ENCODE peak calls at places on chromosomes 3 and 15, in nine cellular contexts. Z, Q, S, D, N, L, R, F and W are unnamed samples.
A peak's percentile ranks its signal among the peaks of the same experiment; 100 is the strongest.

GRCh38 chr3:40847571-40847992 is 322.8 kb downstream of the ZNF621 start:
- DNase-seq in R (peak; percentile 91), Q (no peak), N (peak; percentile 56), S (no peak), D (no peak), F (no peak), Z (no peak), L (no peak), W (no peak)

GRCh38 chr15:70792171-70792573 is 28.8 kb upstream of the UACA start:
- DNase-seq in Q (no peak), N (no peak), S (no peak), F (no peak), L (no peak), D (no peak), R (no peak), Z (peak; percentile 73), W (no peak)

GRCh38 chr3:148330486-148330885 is 367.2 kb upstream of the AGTR1 start:
- DNase-seq in S (no peak), D (no peak), N (no peak), L (no peak), Z (no peak), F (no peak), Q (no peak), R (no peak), W (no peak)

GRCh38 chr15:89206908-89207331 is 14.5 kb downstream of the RLBP1 start:
- DNase-seq in Z (peak; percentile 87), S (peak; percentile 79), N (peak; percentile 76), D (peak; percentile 80), F (peak; percentile 95), Q (peak; percentile 77), R (peak; percentile 96), L (peak; percentile 38), W (peak; percentile 76)

GRCh38 chr3:49180116-49180515 is 8.7 kb downstream of the KLHDC8B start:
- DNase-seq in D (no peak), N (no peak), R (no peak), Z (no peak), Q (no peak), F (no peak), L (no peak), S (no peak), W (no peak)

GRCh38 chr3:73637042-73637441 is 12.3 kb upstream of the PDZRN3 start:
- DNase-seq in F (no peak), L (no peak), R (no peak), D (no peak), N (no peak), Q (no peak), S (no peak), Z (peak; percentile 28), W (no peak)

GRCh38 chr3:13540332-13540995 is 8.5 kb upstream of the FBLN2 start:
- DNase-seq in Q (no peak), R (no peak), L (no peak), N (no peak), S (no peak), Z (no peak), F (no peak), D (no peak), W (no peak)

GRCh38 chr15:78638658-78639314 is 2.2 kb downstream of the CHRNB4 start:
- DNase-seq in Z (peak; percentile 75), N (peak; percentile 77), R (peak; percentile 96), F (no peak), S (no peak), Q (peak; percentile 54), L (no peak), D (peak; percentile 53), W (no peak)

GRCh38 chr3:42489116-42489936 is 13.1 kb upstream of the VIPR1 start:
- DNase-seq in F (no peak), D (no peak), R (peak; percentile 40), S (no peak), L (no peak), Z (no peak), N (no peak), Q (no peak), W (no peak)

GRCh38 chr3:111739241-111739952 is 119.7 kb upstream of the PHLDB2 start:
- DNase-seq in Q (peak; percentile 67), F (no peak), D (no peak), S (no peak), L (no peak), N (no peak), R (no peak), Z (peak; percentile 66), W (no peak)

GRCh38 chr3:46124216-46125143 is 83.6 kb downstream of the CCR1 start:
- DNase-seq in L (no peak), Z (peak; percentile 28), S (no peak), F (no peak), D (no peak), Q (no peak), N (no peak), R (no peak), W (no peak)

GRCh38 chr15:97875513-97876285 is 84.8 kb upstream of the ARRDC4 start:
- DNase-seq in L (no peak), S (no peak), D (peak; percentile 28), Z (no peak), F (peak; percentile 85), Q (peak; percentile 61), R (peak; percentile 76), N (no peak), W (no peak)

GRCh38 chr3:188937389-188937788 is 234.4 kb upstream of the TPRG1 start:
- DNase-seq in R (no peak), S (no peak), Q (no peak), F (no peak), N (no peak), D (no peak), Z (no peak), L (no peak), W (no peak)

GRCh38 chr3:60752800-60753199 is 498.5 kb downstream of the FHIT start:
- DNase-seq in N (no peak), D (no peak), F (no peak), Q (no peak), S (no peak), L (no peak), R (no peak), Z (peak; percentile 28), W (no peak)

GRCh38 chr3:141386611-141387110 is 18.4 kb downstream of the ZBTB38 start:
- DNase-seq in S (no peak), N (no peak), Z (peak; percentile 76), F (no peak), Q (no peak), L (no peak), R (no peak), D (no peak), W (no peak)

DNA sequence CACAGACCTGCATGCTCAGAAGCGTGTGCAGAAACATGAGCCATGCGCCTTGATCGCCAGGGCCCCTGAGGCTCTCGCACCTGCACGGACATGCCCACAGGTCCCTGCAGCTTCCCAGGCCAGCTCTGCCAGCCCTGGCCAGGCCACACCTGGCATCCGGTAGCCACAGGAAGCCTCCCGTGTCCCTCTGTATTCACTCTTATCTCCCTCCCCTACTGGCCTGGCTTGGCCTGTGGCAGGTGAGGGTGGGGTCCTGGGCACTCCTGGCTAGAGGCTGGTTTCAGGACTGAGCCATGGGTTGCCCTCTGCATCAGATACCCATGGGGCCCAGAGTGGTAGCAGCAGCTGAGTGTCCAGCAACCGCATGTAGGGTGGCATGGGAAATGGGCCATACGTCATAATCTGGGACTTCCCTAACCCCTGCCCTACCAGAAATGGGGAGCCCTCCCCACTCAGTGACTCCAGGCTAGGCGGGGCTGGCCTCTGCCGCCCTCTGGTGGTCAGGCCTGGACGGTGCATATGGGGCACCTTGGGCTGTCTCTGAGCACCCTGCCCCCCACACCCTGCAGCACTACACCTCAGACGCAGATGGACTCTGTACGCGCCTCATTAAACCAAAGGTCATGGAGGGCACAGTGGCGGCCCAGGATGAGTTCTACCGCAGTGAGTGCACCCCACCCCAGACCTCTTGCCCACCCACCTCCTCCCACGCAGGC is 12.6 kb upstream of the LMAN1L start:
- DNase-seq in R (peak; percentile 93), L (peak; percentile 84), N (no peak), F (peak; percentile 96), S (peak; percentile 86), D (peak; percentile 91), Q (peak; percentile 69), Z (peak; percentile 71), W (peak; percentile 87)
- H3K4me1 ChIP-seq in R (no peaks in the 10 kb centered on the region), L (peaks cover 51% of the 10 kb centered on the region), N (no peaks in the 10 kb centered on the region), F (peaks cover 51% of the 10 kb centered on the region), S (no peaks in the 10 kb centered on the region), D (peaks cover 26% of the 10 kb centered on the region), Q (peaks cover 18% of the 10 kb centered on the region), Z (peaks cover 12% of the 10 kb centered on the region), W (peaks cover 57% of the 10 kb centered on the region)

GRCh38 chr15:39132071-39132470 is 448.8 kb upstream of the THBS1 start:
- DNase-seq in S (no peak), F (no peak), Z (no peak), D (no peak), L (no peak), R (no peak), N (no peak), Q (no peak), W (no peak)
- H3K4me1 ChIP-seq in S (peaks cover 4% of the 10 kb centered on the region), F (peaks cover 7% of the 10 kb centered on the region), Z (peaks cover 83% of the 10 kb centered on the region), D (peaks cover 19% of the 10 kb centered on the region), L (no peaks in the 10 kb centered on the region), R (no peaks in the 10 kb centered on the region), N (peaks cover 10% of the 10 kb centered on the region), Q (peaks cover 26% of the 10 kb centered on the region), W (no peaks in the 10 kb centered on the region)

GRCh38 chr15:29097971-29098370 is 171.7 kb downstream of the NSMCE3 start:
- DNase-seq in S (peak; percentile 1), N (no peak), F (no peak), Q (no peak), L (no peak), D (no peak), Z (no peak), R (no peak), W (no peak)

GRCh38 chr15:29095746-29096145 is 173.9 kb downstream of the NSMCE3 start:
- DNase-seq in Z (no peak), F (no peak), S (peak; percentile 22), Q (no peak), D (no peak), N (no peak), R (no peak), L (no peak), W (peak; percentile 17)

GRCh38 chr15:29098652-29099051 is 171.0 kb downstream of the NSMCE3 start:
- DNase-seq in L (no peak), R (no peak), Q (no peak), Z (no peak), S (no peak), F (no peak), D (no peak), N (no peak), W (no peak)

GRCh38 chr15:29099131-29099880 is 170.3 kb downstream of the NSMCE3 start:
- DNase-seq in F (no peak), R (no peak), Z (no peak), N (no peak), S (no peak), Q (no peak), D (no peak), L (no peak), W (no peak)

DNA sequence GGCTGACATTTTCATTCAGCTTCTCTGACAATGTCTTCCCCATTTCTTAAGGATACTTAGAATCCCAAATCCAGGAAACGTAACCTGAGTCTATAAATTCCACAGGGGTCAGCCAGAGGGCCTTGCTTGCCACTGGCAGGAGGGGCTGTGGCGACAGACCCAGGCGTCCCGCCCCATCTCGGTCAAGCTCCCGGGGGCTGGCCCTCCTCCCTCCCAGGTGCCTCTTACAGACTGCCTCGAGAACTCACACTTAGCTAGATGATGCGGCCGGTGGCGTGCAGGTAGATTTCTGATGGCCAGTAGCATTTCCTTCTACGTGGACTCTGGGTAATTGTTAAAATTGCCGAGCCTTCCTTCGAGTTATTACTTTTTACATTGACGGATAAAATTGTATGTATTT is 172.5 kb downstream of the NSMCE3 start:
- DNase-seq in S (peak; percentile 30), N (no peak), R (no peak), L (no peak), Z (no peak), Q (no peak), F (peak; percentile 62), D (no peak), W (no peak)
- H3K4me1 ChIP-seq in S (no peaks in the 10 kb centered on the region), N (no peaks in the 10 kb centered on the region), R (no peaks in the 10 kb centered on the region), L (no peaks in the 10 kb centered on the region), Z (no peaks in the 10 kb centered on the region), Q (no peaks in the 10 kb centered on the region), F (no peaks in the 10 kb centered on the region), D (no peaks in the 10 kb centered on the region), W (no peaks in the 10 kb centered on the region)

GRCh38 chr3:105539897-105540296 is 173.2 kb downstream of the ALCAM start:
- DNase-seq in R (no peak), S (no peak), Q (no peak), D (no peak), Z (no peak), L (no peak), F (no peak), N (no peak), W (no peak)
- H3K4me1 ChIP-seq in R (no peaks in the 10 kb centered on the region), S (no peaks in the 10 kb centered on the region), Q (no peaks in the 10 kb centered on the region), D (no peaks in the 10 kb centered on the region), Z (peaks cover 20% of the 10 kb centered on the region), L (no peaks in the 10 kb centered on the region), F (no peaks in the 10 kb centered on the region), N (no peaks in the 10 kb centered on the region), W (no peaks in the 10 kb centered on the region)